ENCODE peak calls at places on chromosomes 7 and 10, in six cellular contexts. B is GM12878, U is OCI-LY7, H is Karpas-422, D is H9, L is mesenchymal stem cell. G is an unnamed sample.

GRCh38 chr7:26843696-26844095 is 20.7 kb downstream of the SKAP2 start:
- DNase-seq in L (no peak), U (peak; percentile 11), D (no peak), B (no peak), H (peak; percentile 49), G (no peak)

GRCh38 chr10:90306187-90306586 is 551.7 kb downstream of the HTR7 start:
- DNase-seq in B (no peak), L (peak; percentile 97), U (no peak), D (no peak), H (no peak), G (peak; percentile 98)

GRCh38 chr7:29309041-29309860 is 114.7 kb downstream of the CHN2 start:
- DNase-seq in U (no peak), B (no peak), L (no peak), D (no peak), H (no peak), G (peak; percentile 28)

GRCh38 chr7:155489862-155490696 is 32.1 kb downstream of the EN2 start:
- DNase-seq in D (peak; percentile 61), U (no peak), B (no peak), L (no peak), H (no peak), G (no peak)

GRCh38 chr10:113381906-113382562 is 170.8 kb upstream of the HABP2 start:
- DNase-seq in B (no peak), U (peak; percentile 31), L (peak; percentile 77), H (no peak), D (no peak), G (peak; percentile 86)

GRCh38 chr7:17212188-17212587 is 86.3 kb upstream of the AHR start:
- DNase-seq in L (no peak), U (no peak), D (no peak), B (no peak), H (no peak), G (no peak)

GRCh38 chr7:150937848-150938561 is 40.1 kb downstream of the KCNH2 start:
- DNase-seq in H (no peak), L (no peak), B (no peak), D (no peak), U (no peak), G (no peak)

GRCh38 chr7:44606341-44607140 is at the start of gene OGDH:
- DNase-seq in H (peak; percentile 100), U (peak; percentile 99), B (peak; percentile 87), D (peak; percentile 97), L (peak; percentile 99), G (peak; percentile 99)

GRCh38 chr7:2926120-2926897 is 82.2 kb upstream of the GNA12 start:
- DNase-seq in D (peak; percentile 14), B (no peak), H (no peak), L (no peak), U (no peak), G (no peak)

GRCh38 chr7:134695321-134695860 is 48.7 kb downstream of the BPGM start:
- DNase-seq in D (no peak), B (no peak), H (no peak), L (no peak), U (no peak), G (no peak)

GRCh38 chr7:100141554-100141949 is 7.2 kb upstream of the LAMTOR4 start:
- DNase-seq in D (no peak), U (no peak), B (no peak), L (no peak), H (no peak), G (no peak)

GRCh38 chr7:26279405-26279804 is 12.3 kb upstream of the SNX10 start:
- DNase-seq in D (no peak), U (no peak), B (no peak), H (peak; percentile 70), L (no peak), G (no peak)

GRCh38 chr7:134452419-134452827 is 6.5 kb downstream of the AKR1B1 start:
- DNase-seq in U (no peak), L (peak; percentile 72), D (no peak), B (no peak), H (no peak), G (no peak)

GRCh38 chr10:96305019-96305418 is 785 bp downstream of the DNTT start:
- DNase-seq in U (peak; percentile 34), H (no peak), L (no peak), D (no peak), B (no peak), G (no peak)

GRCh38 chr10:84176836-84177474 is 3.4 kb downstream of the GPR15LG start:
- DNase-seq in U (no peak), B (no peak), L (no peak), D (peak; percentile 26), H (no peak), G (no peak)

GRCh38 chr10:10785627-10786333 is 231.9 kb upstream of the CELF2 start:
- DNase-seq in U (no peak), D (no peak), L (peak; percentile 60), H (no peak), B (no peak), G (peak; percentile 59)

GRCh38 chr7:23235688-23236280 is 10.8 kb upstream of the GPNMB start:
- DNase-seq in B (no peak), U (no peak), H (no peak), L (no peak), D (no peak), G (no peak)

DNA sequence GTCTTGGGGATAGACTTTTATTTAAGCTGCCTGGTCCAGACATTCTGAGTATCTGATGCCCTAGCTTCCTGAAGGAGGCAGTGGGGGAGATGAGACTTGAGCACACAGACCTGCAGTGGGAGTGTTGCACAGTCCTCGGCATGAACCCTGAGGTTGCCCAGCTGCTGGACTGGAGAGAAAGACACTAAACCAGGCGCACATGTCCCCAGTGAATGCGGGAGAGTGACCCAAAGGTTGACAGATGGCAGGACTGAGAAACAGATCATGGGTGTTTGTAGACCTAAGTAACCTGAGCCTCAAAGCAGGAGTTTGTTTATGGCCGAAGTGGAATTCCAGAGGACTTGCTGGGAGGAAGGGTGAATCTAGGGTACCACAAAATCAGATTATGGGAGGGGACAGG is 15.7 kb upstream of the MSRB2 start:
- DNase-seq in U (no peak), D (no peak), H (no peak), L (no peak), B (no peak), G (no peak)
- H2AFZ ChIP-seq in U (no peak overlapping the region), D (no peak overlapping the region), H (no peak overlapping the region), L (no peak overlapping the region), B (no peak overlapping the region), G (no peak overlapping the region)

DNA sequence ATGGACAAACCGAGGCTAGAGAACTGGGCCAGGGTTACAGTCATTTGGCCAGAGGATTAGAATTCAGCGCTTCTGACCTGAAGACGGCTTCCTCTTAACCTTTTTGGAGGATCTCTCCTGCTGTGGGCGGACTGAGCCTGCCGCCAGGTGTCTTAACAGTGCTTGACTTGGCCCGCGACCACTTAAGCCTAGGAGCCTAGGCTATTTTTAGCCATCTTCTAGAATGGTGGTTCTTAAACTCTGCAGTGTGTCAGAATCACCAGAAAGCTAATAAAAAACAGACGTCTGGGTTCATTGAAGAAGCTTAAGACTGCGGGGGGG is 722 bp downstream of the MDH2 start:
- DNase-seq in H (peak; percentile 75), L (no peak), D (peak; percentile 56), B (no peak), U (peak; percentile 83), G (no peak)
- H2AFZ ChIP-seq in H (no peak overlapping the region), L (no peak overlapping the region), D (no peak overlapping the region), B (peak overlapping the region; percentile 49), U (peak overlapping the region; percentile 64), G (peak overlapping the region; percentile 13)

DNA sequence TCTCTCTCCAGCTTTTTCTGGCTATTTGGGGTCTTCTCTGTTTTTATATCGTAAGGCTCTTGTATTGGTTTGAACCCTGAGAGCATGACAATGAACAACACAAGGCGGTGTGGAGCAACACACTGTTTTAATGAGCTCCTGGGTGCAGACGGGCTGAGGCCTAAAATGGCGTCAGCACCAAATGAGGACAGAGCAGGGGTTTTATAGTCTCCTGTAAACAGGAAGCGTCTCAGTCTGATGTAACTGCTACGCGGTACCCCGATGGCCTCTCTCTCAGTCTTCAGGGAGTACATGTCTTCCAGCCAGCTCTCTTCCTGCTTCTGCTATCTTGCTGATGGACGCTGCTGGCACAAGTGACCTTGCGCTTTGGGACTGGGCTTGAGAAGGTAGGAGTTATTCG is 95.9 kb upstream of the CCDC71L start:
- DNase-seq in U (no peak), H (no peak), D (no peak), B (no peak), L (no peak), G (no peak)
- H2AFZ ChIP-seq in U (no peak overlapping the region), H (no peak overlapping the region), D (no peak overlapping the region), B (no peak overlapping the region), L (no peak overlapping the region), G (peak overlapping the region; percentile 34)

GRCh38 chr7:158015403-158016116 is 572.1 kb downstream of the PTPRN2 start:
- DNase-seq in L (no peak), D (no peak), U (no peak), B (no peak), H (no peak), G (no peak)
- H2AFZ ChIP-seq in L (no peak overlapping the region), D (no peak overlapping the region), U (no peak overlapping the region), B (no peak overlapping the region), H (no peak overlapping the region), G (no peak overlapping the region)